ENCODE peak calls at places on chromosomes 4 and X, in six cellular contexts. P, R, F, K, C and A are unnamed samples.

GRCh38 chr4:170091069-170091696 is 1.4 kb upstream of the AADAT start:
- DNase-seq in C (no peak), P (no peak), F (no peak), K (no peak), R (no peak), A (no peak)

GRCh38 chrX:103488332-103488731 is 31.0 kb downstream of the RAB40A start:
- DNase-seq in F (no peak), K (no peak), C (no peak), R (no peak), P (no peak), A (no peak)

GRCh38 chr4:55397024-55397520 is 1.3 kb downstream of the TMEM165 start:
- DNase-seq in F (no peak), P (no peak), K (no peak), R (no peak), C (no peak), A (no peak)

GRCh38 chrX:129981207-129981553 is 1.3 kb upstream of the BCORL1 start:
- DNase-seq in K (no peak), F (no peak), R (no peak), P (no peak), C (no peak), A (no peak)

GRCh38 chr4:103429283-103429682 is 231.1 kb upstream of the CENPE start:
- DNase-seq in R (no peak), F (no peak), K (peak), P (peak), C (no peak), A (no peak)

GRCh38 chrX:21806691-21807090 is 32.7 kb upstream of the MBTPS2 start:
- DNase-seq in C (no peak), P (no peak), K (no peak), F (no peak), R (no peak), A (no peak)

GRCh38 chr4:153064571-153064970 is 128.4 kb downstream of the FHDC1 start:
- DNase-seq in F (no peak), C (peak), P (no peak), R (no peak), K (no peak), A (no peak)

GRCh38 chrX:13927175-13927574 is 102.5 kb downstream of the GEMIN8 start:
- DNase-seq in R (no peak), K (no peak), P (no peak), C (no peak), F (no peak), A (no peak)

GRCh38 chrX:33132569-33132968 is 78.8 kb downstream of the DMD start:
- DNase-seq in R (no peak), C (no peak), K (no peak), P (no peak), F (no peak), A (no peak)

GRCh38 chr4:153151535-153152452 is 52.4 kb upstream of the TRIM2 start:
- DNase-seq in C (peak), R (peak), P (peak), F (no peak), K (no peak), A (peak)

GRCh38 chr4:2958446-2958845 is 4.8 kb downstream of the NOP14 start:
- DNase-seq in C (no peak), P (no peak), K (no peak), R (no peak), F (no peak), A (no peak)

GRCh38 chr4:113028074-113028473 is 21.4 kb upstream of the ANK2 start:
- DNase-seq in K (no peak), R (no peak), P (no peak), C (no peak), F (no peak), A (no peak)

GRCh38 chr4:167964766-167965373 is 127.5 kb upstream of the ANXA10 start:
- DNase-seq in F (no peak), K (no peak), C (no peak), R (no peak), P (no peak), A (no peak)